ENCODE peak calls at places on chromosomes 3 and 15, in six cellular contexts. I is fibroblast of mammary gland; C is GM12865; S is stimulated activated CD4-positive, alpha-beta T cell treated with anti-CD3 and anti-CD28 coated beads, Interleukin-2, amount 100 ng/mL, for 24 hours; J is tibial artery; R is fibroblast of the aortic adventitia. Y is an unnamed sample.

GRCh38 chr15:37880009-37880834 is 54.2 kb upstream of the TMCO5A start:
- DNase-seq in R (peak), J (no peak), C (peak), I (peak), S (no peak), Y (peak)

GRCh38 chr15:70488002-70488605 is 275.3 kb downstream of the UACA start:
- DNase-seq in J (peak), C (peak), R (peak), I (peak), S (peak), Y (peak)

GRCh38 chr15:89749951-89750559 is 994 bp downstream of the MESP1 start:
- DNase-seq in J (no peak), I (no peak), C (no peak), S (no peak), R (no peak), Y (no peak)

GRCh38 chr15:63337046-63337445 is 44.6 kb downstream of the CA12 start:
- DNase-seq in J (no peak), R (no peak), S (no peak), C (no peak), I (no peak), Y (no peak)

GRCh38 chr3:52471371-52472238 is 16.2 kb downstream of the NISCH start:
- DNase-seq in I (peak), C (peak), J (peak), R (peak), S (peak), Y (peak)

GRCh38 chr3:9347887-9348286 is 15.0 kb upstream of the THUMPD3 start:
- DNase-seq in C (no peak), R (peak), I (peak), S (no peak), J (no peak), Y (peak)

GRCh38 chr3:27728195-27729087 is 6.3 kb upstream of the EOMES start:
- DNase-seq in C (no peak), J (no peak), R (no peak), I (no peak), S (peak), Y (no peak)

GRCh38 chr3:180855364-180855763 is 57.1 kb upstream of the FXR1 start:
- DNase-seq in S (no peak), J (no peak), I (peak), R (peak), C (peak), Y (no peak)

GRCh38 chr3:5391226-5391625 is 203.7 kb downstream of the EDEM1 start:
- DNase-seq in J (no peak), R (no peak), S (no peak), C (no peak), I (no peak), Y (no peak)

GRCh38 chr3:44682182-44682896 is 30.1 kb upstream of the ZNF502 start:
- DNase-seq in R (no peak), J (no peak), S (no peak), I (peak), C (no peak), Y (peak)

GRCh38 chr3:127961963-127962362 is 46.9 kb downstream of the KBTBD12 start:
- DNase-seq in C (no peak), J (no peak), S (no peak), R (no peak), I (peak), Y (peak)

GRCh38 chr3:191649626-191650025 is 188.7 kb downstream of the PYDC2 start:
- DNase-seq in C (no peak), J (no peak), S (no peak), R (no peak), I (no peak), Y (no peak)

GRCh38 chr3:134294302-134294925 is 43.8 kb upstream of the RYK start:
- DNase-seq in I (no peak), S (peak), C (peak), R (no peak), J (no peak), Y (no peak)

GRCh38 chr3:71498053-71498452 is 85.5 kb downstream of the FOXP1 start:
- DNase-seq in C (no peak), S (no peak), I (no peak), R (no peak), J (no peak), Y (no peak)

GRCh38 chr15:68734352-68734751 is 86.3 kb downstream of the ANP32A start:
- DNase-seq in R (no peak), S (no peak), I (no peak), C (no peak), J (no peak), Y (no peak)

GRCh38 chr3:67635806-67636205 is 18.6 kb downstream of the SUCLG2 start:
- DNase-seq in C (no peak), J (no peak), R (peak), I (peak), S (no peak), Y (peak)

Y was measured in IMR-90.